ENCODE peak calls at places on chromosomes 3 and 15, in four cellular contexts. G is T-cell, Q is caudate nucleus, W is A172. O is an unnamed sample.

GRCh38 chr3:79516795-79517194 is 251.0 kb downstream of the ROBO1 start:
- DNase-seq in G (no peak), Q (no peak), W (no peak), O (peak; percentile 24)

GRCh38 chr3:141465221-141465620 is 21.6 kb upstream of the RASA2 start:
- DNase-seq in G (no peak), Q (no peak), W (no peak), O (no peak)

GRCh38 chr3:192022412-192022811 is 561.4 kb downstream of the PYDC2 start:
- DNase-seq in G (no peak), Q (no peak), W (peak; percentile 51), O (no peak)

GRCh38 chr15:60844431-60845174 is 365.7 kb upstream of the ICE2 start:
- DNase-seq in G (peak; percentile 60), Q (no peak), W (no peak), O (no peak)

GRCh38 chr3:157066335-157067071 is 93.4 kb downstream of the CCNL1 start:
- DNase-seq in G (no peak), Q (no peak), W (no peak), O (no peak)

GRCh38 chr15:76393614-76394013 is 57.0 kb downstream of the ISL2 start:
- DNase-seq in G (no peak), Q (no peak), W (peak; percentile 50), O (peak; percentile 19)

GRCh38 chr3:23629181-23629893 is 176.4 kb upstream of the UBE2E1 start:
- DNase-seq in G (no peak), Q (no peak), W (peak; percentile 94), O (peak; percentile 88)

GRCh38 chr15:23420806-23421575 is 26.1 kb downstream of the GOLGA6L2 start:
- DNase-seq in G (no peak), Q (no peak), W (peak; percentile 5), O (no peak)

GRCh38 chr15:80173022-80173759 is 20.4 kb downstream of the FAH start:
- DNase-seq in G (peak; percentile 69), Q (peak; percentile 19), W (peak; percentile 57), O (peak; percentile 58)

GRCh38 chr3:86995537-86995936 is 4.6 kb upstream of the VGLL3 start:
- DNase-seq in G (no peak), Q (no peak), W (peak; percentile 47), O (no peak)

GRCh38 chr3:71581451-71581980 is 2.0 kb downstream of the FOXP1 start:
- DNase-seq in G (peak; percentile 37), Q (no peak), W (no peak), O (peak; percentile 52)

GRCh38 chr3:174268061-174268460 is 591.1 kb upstream of the NAALADL2 start:
- DNase-seq in G (no peak), Q (no peak), W (no peak), O (no peak)

GRCh38 chr3:195095035-195095703 is 175.8 kb downstream of the XXYLT1 start:
- DNase-seq in G (no peak), Q (no peak), W (no peak), O (no peak)

GRCh38 chr3:158802399-158803023 is 657 bp downstream of the MFSD1 start:
- DNase-seq in G (peak; percentile 6), Q (no peak), W (no peak), O (no peak)

GRCh38 chr3:9180764-9181117 is 68.7 kb downstream of the SRGAP3 start:
- DNase-seq in G (no peak), Q (no peak), W (no peak), O (no peak)

GRCh38 chr3:134601539-134602439 is 49.0 kb downstream of the KY start:
- DNase-seq in G (no peak), Q (no peak), W (peak; percentile 46), O (peak; percentile 36)

GRCh38 chr15:93974804-93975481 is 256.4 kb upstream of the MCTP2 start:
- DNase-seq in G (no peak), Q (no peak), W (peak; percentile 6), O (no peak)

O was measured in endothelial cell of umbilical vein.